ENCODE peak calls at places on chromosomes 2 and 18, in ten cellular contexts. W is activated T-cell treated with anti-CD3 and anti-CD28 coated beads, Interleukin-2, amount 50 U/mL, for 1 hour; L is ACHN; J is naive B cell; O is naive thymus-derived CD8-positive, alpha-beta T cell; R is stimulated activated CD8-positive, alpha-beta memory T cell treated with anti-CD3 and anti-CD28 coated beads, Interleukin-15, amount 100 ng/mL, for 24 hours; Z is AG10803; P is kidney glomerular epithelial cell; K is HTR-8/SVneo; E is HEK293T. M is an unnamed sample.

GRCh38 chr2:74530239-74531161 is 767 bp downstream of the HTRA2 start:
- DNase-seq in O (peak), P (no peak), E (peak), K (peak), R (no peak), J (peak), L (peak), Z (peak), W (peak), M (no peak)

GRCh38 chr2:85438291-85439110 is 20.0 kb downstream of the SH2D6 start:
- DNase-seq in L (peak), K (no peak), O (no peak), E (no peak), J (no peak), R (no peak), W (no peak), Z (no peak), P (peak), M (no peak)

GRCh38 chr2:187618813-187619212 is 64.6 kb upstream of the TFPI start:
- DNase-seq in L (no peak), P (peak), E (no peak), W (no peak), J (no peak), Z (no peak), R (no peak), K (no peak), O (no peak), M (no peak)

GRCh38 chr2:3311601-3312000 is 66.0 kb downstream of the EIPR1 start:
- DNase-seq in J (no peak), W (no peak), E (no peak), P (no peak), K (no peak), R (no peak), O (no peak), Z (no peak), L (no peak), M (no peak)

GRCh38 chr18:62788891-62789290 is 73.5 kb downstream of the PHLPP1 start:
- DNase-seq in P (no peak), Z (peak), J (no peak), R (no peak), W (no peak), L (no peak), O (no peak), E (peak), K (no peak), M (no peak)

GRCh38 chr2:217756375-217757107 is 246.3 kb downstream of the TNS1 start:
- DNase-seq in E (peak), J (peak), K (peak), L (peak), R (peak), P (no peak), Z (peak), W (peak), O (peak), M (peak)

GRCh38 chr2:96100893-96101304 is 15.5 kb downstream of the ADRA2B start:
- DNase-seq in K (no peak), J (no peak), L (no peak), R (no peak), W (no peak), P (no peak), E (no peak), Z (no peak), O (no peak), M (no peak)

GRCh38 chr2:33321236-33321731 is 155.2 kb upstream of the RASGRP3 start:
- DNase-seq in K (peak), Z (peak), E (no peak), R (no peak), J (no peak), L (no peak), P (no peak), W (no peak), O (no peak), M (no peak)

GRCh38 chr2:187552959-187553681 is 1.1 kb downstream of the TFPI start:
- DNase-seq in O (no peak), W (no peak), R (no peak), E (no peak), Z (peak), K (no peak), J (no peak), L (peak), P (peak), M (no peak)

GRCh38 chr18:71239111-71239624 is 950.3 kb downstream of the SOCS6 start:
- DNase-seq in K (no peak), R (no peak), P (peak), W (no peak), O (no peak), E (no peak), Z (no peak), J (no peak), L (no peak), M (no peak)

GRCh38 chr2:128681351-128681906 is 362.8 kb upstream of the HS6ST1 start:
- DNase-seq in E (no peak), W (no peak), L (no peak), O (no peak), K (no peak), Z (no peak), J (no peak), P (no peak), R (no peak), M (no peak)

GRCh38 chr2:98936133-98936916 is at the start of gene CRACDL:
- DNase-seq in E (peak), J (no peak), O (no peak), K (no peak), R (no peak), L (peak), W (peak), P (peak), Z (no peak), M (no peak)

GRCh38 chr18:48997985-48998831 is 47.4 kb upstream of the SMAD7 start:
- DNase-seq in J (no peak), R (no peak), O (no peak), K (peak), P (peak), E (peak), L (peak), Z (peak), W (no peak), M (peak)

GRCh38 chr18:42030586-42031182 is 75.7 kb downstream of the PIK3C3 start:
- DNase-seq in P (no peak), K (peak), W (no peak), Z (peak), L (peak), O (no peak), J (no peak), R (no peak), E (peak), M (peak)

GRCh38 chr2:3433339-3433699 is 53.8 kb downstream of the TRAPPC12 start:
- DNase-seq in W (no peak), E (no peak), P (no peak), L (no peak), K (no peak), O (no peak), R (no peak), Z (no peak), J (no peak), M (no peak)

GRCh38 chr2:217327981-217328760 is 468.3 kb upstream of the TNP1 start:
- DNase-seq in Z (no peak), R (no peak), O (no peak), P (no peak), J (no peak), E (no peak), K (no peak), L (no peak), W (no peak), M (no peak)

GRCh38 chr2:238493880-238494572 is 67.3 kb downstream of the ASB1 start:
- DNase-seq in W (peak), J (no peak), L (no peak), P (no peak), R (no peak), O (no peak), K (no peak), E (no peak), Z (no peak), M (no peak)

GRCh38 chr18:45517181-45517741 is 98.0 kb upstream of the SLC14A2 start:
- DNase-seq in O (no peak), P (no peak), Z (peak), E (peak), W (no peak), J (no peak), R (no peak), L (no peak), K (no peak), M (no peak)

GRCh38 chr2:196331816-196332215 is 160.4 kb upstream of the STK17B start:
- DNase-seq in E (no peak), P (no peak), R (no peak), K (no peak), O (no peak), W (no peak), J (no peak), Z (no peak), L (no peak), M (no peak)

GRCh38 chr2:157158111-157158510 is 99.4 kb upstream of the GALNT5 start:
- DNase-seq in W (no peak), E (no peak), O (no peak), P (no peak), L (no peak), Z (no peak), J (no peak), R (no peak), K (no peak), M (no peak)

GRCh38 chr2:188607501-188607900 is 315.8 kb downstream of the GULP1 start:
- DNase-seq in R (no peak), J (no peak), W (no peak), P (peak), O (no peak), K (no peak), E (no peak), Z (peak), L (peak), M (no peak)

GRCh38 chr2:65057391-65058052 is 1.3 kb downstream of the CEP68 start:
- DNase-seq in L (no peak), R (no peak), W (no peak), K (no peak), P (no peak), O (peak), J (peak), Z (peak), E (no peak), M (no peak)

GRCh38 chr2:172172513-172173217 is 70.0 kb upstream of the DLX2 start:
- DNase-seq in K (peak), R (peak), Z (peak), W (peak), P (peak), O (peak), L (peak), J (peak), E (peak), M (peak)

M was measured in A549.